ENCODE peak calls at places on chromosomes 12 and 14, in four cellular contexts. G is K562, L is GM12878, H is H1. F is an unnamed sample.

GRCh38 chr14:34258318-34258717 is 203.7 kb downstream of the SPTSSA start:
- DNase-seq in G (no peak), L (no peak), H (no peak), F (no peak)

GRCh38 chr14:101110729-101111619 is 207.5 kb upstream of the RTL1 start:
- DNase-seq in L (no peak), G (no peak), H (peak; percentile 29), F (no peak)

GRCh38 chr12:42172811-42173210 is 28.1 kb upstream of the GXYLT1 start:
- DNase-seq in H (no peak), G (no peak), L (no peak), F (no peak)

GRCh38 chr14:51780006-51780692 is 80.3 kb upstream of the GNG2 start:
- DNase-seq in H (peak; percentile 86), L (peak; percentile 21), G (peak; percentile 62), F (peak; percentile 50)

GRCh38 chr12:116210131-116210530 is 67.4 kb downstream of the MED13L start:
- DNase-seq in H (no peak), L (no peak), G (no peak), F (no peak)

GRCh38 chr14:92690171-92691011 is 58.0 kb downstream of the LGMN start:
- DNase-seq in H (no peak), G (peak; percentile 15), L (no peak), F (peak; percentile 45)

GRCh38 chr12:14921218-14921617 is 17.1 kb downstream of the ERP27 start:
- DNase-seq in L (no peak), G (no peak), H (no peak), F (no peak)

GRCh38 chr12:43893670-43894069 is 57.8 kb downstream of the TMEM117 start:
- DNase-seq in L (no peak), G (no peak), H (no peak), F (no peak)

GRCh38 chr14:59101441-59101840 is 87.0 kb upstream of the DAAM1 start:
- DNase-seq in G (no peak), L (no peak), H (no peak), F (no peak)

GRCh38 chr12:110270125-110270962 is 10.7 kb upstream of the ATP2A2 start:
- DNase-seq in H (no peak), L (no peak), G (peak; percentile 70), F (peak; percentile 95)

GRCh38 chr14:44820230-44820964 is 141.3 kb downstream of the KLHL28 start:
- DNase-seq in H (peak; percentile 49), G (no peak), L (no peak), F (no peak)

GRCh38 chr14:40909906-40910305 is 696.8 kb upstream of the LRFN5 start:
- DNase-seq in H (no peak), L (no peak), G (no peak), F (no peak)

GRCh38 chr12:113439606-113440030 is 17.4 kb downstream of the SDSL start:
- DNase-seq in G (peak; percentile 77), H (peak; percentile 89), L (no peak), F (peak; percentile 40)

GRCh38 chr12:124916370-124917134 is 2.1 kb upstream of the UBC start:
- DNase-seq in H (no peak), L (no peak), G (peak; percentile 20), F (peak; percentile 96)

GRCh38 chr12:124914392-124915248 is at the start of gene UBC:
- DNase-seq in H (peak; percentile 92), G (peak; percentile 88), L (no peak), F (peak; percentile 76)

GRCh38 chr12:124917135-124917840 is 2.8 kb upstream of the UBC start:
- DNase-seq in H (peak; percentile 86), G (peak; percentile 77), L (peak; percentile 98), F (peak; percentile 99)

GRCh38 chr12:124913474-124914391 is 717 bp downstream of the UBC start:
- DNase-seq in H (peak; percentile 84), G (peak; percentile 74), L (no peak), F (peak; percentile 76)

DNA sequence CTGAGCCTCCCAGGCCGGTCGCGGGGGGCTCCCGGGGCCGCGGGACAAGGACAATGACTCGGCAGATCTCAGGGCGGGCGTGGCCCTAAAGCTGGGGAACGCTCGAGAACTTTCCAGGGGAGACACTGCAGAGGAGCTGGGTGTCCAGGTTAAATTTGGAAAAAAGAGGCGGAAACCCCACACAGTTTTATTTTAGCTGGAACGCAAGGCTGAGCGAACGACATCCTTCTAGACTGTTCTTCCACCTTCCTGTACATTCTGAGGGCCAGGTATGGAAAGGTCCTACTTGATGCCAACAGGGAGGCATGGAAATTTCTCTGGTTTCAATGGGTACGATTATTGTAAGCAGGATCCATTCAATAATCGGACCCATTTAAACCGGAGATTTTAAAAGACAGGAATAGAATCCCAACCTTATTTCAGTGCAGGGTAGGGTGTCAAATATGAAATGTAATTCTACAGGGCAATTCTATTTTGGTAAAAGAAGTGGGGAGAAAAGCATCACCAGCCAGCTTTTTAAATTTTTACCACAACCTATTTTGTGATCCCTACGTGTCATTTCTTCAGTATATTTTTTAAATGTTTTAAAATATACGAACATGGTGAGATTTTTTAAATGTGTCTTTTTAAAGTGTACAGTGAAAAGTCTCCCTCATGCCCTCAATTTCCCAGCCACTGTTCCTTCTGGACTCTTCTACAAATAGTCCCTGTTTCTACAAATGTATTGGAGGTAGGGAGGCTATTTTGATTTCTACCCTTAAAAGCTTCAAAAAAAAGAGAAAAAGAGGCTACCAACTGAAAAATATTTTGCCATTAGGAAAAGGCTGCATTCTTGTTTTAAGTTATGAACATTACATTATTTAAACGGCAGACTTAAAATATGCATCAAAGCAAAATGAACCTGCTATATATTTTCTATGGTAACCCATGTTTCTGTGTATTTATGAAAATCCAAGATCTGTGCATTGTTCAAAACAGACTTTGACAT is 1.1 kb upstream of the UBC start:
- DNase-seq in G (peak; percentile 56), L (no peak), H (no peak), F (peak; percentile 51)
- TF ChIP-seq KDM1A in G (no peak), L (no peak), H (no peak), F (no peak)

GRCh38 chr14:69346710-69347109 is 51.4 kb downstream of the ERH start:
- DNase-seq in G (peak; percentile 61), L (no peak), H (peak; percentile 95), F (no peak)
- TF ChIP-seq YY1 in G (no peak), L (no peak), H (peak; percentile 20), F (no peak)

GRCh38 chr12:72011374-72011773 is 72.7 kb downstream of the TPH2 start:
- DNase-seq in H (no peak), G (no peak), L (no peak), F (no peak)
- TF ChIP-seq GABPA in H (no peak), G (no peak), L (no peak), F (no peak)

DNA sequence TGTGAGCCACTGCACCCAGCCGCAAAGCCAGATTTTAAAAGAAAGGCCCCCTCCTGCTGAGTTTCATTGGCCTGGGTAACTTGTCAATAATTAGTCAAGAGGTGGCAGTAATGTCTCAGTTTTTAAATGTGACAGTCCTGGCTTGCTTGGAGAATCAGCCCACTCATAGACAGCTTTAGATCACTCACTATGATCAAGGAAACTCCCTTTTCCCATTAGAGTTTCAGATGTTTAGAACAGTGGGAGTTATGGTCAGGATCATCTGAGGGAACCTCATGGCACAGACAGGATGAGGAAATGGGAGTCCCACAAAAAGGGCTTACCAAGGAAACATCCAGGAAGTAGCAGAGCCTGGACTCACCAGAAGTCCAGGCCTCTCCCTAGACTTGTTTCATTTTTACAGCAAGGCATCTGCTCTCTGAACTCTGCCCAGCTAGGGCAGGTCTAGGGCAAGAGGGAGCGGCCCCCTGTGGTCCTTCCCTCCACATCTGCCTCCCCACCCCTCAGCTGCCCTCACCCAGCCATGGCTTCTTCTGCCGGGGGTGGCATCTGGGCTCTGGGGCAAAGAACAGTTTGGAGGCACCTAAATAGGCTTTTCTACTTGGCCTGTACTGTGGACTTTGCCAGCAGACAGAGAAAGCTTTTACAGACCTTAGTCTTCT is 11.2 kb downstream of the BCL2L14 start:
- DNase-seq in G (peak; percentile 39), L (peak; percentile 39), H (peak; percentile 52), F (peak; percentile 70)
- TF ChIP-seq KDM1A in G (no peak), L (no peak), H (peak; percentile 37), F (no peak)

GRCh38 chr14:55974046-55974582 is 144.1 kb upstream of the PELI2 start:
- DNase-seq in H (no peak), G (no peak), L (no peak), F (no peak)

GRCh38 chr14:55973285-55973800 is 144.9 kb upstream of the PELI2 start:
- DNase-seq in G (no peak), L (no peak), H (no peak), F (no peak)

GRCh38 chr14:55964081-55964480 is 154.1 kb upstream of the PELI2 start:
- DNase-seq in H (no peak), L (no peak), G (no peak), F (no peak)

GRCh38 chr14:55965851-55966250 is 152.4 kb upstream of the PELI2 start:
- DNase-seq in H (no peak), G (no peak), L (no peak), F (no peak)

GRCh38 chr14:55968741-55969140 is 149.5 kb upstream of the PELI2 start:
- DNase-seq in G (no peak), H (no peak), L (no peak), F (no peak)
- TF ChIP-seq YY1 in G (no peak), H (no peak), L (no peak), F (no peak)